ENCODE peak calls at places on chromosomes 1 and 21, in five cellular contexts. Y, D, C, F and G are unnamed samples.

GRCh38 chr1:42529724-42530161 is 66.7 kb downstream of the CCDC30 start:
- DNase-seq in D (peak), Y (no peak), F (peak), C (no peak), G (no peak)

GRCh38 chr1:186155594-186155993 is 219.5 kb downstream of the TPR start:
- DNase-seq in Y (peak), D (peak), C (no peak), F (peak), G (no peak)

GRCh38 chr1:76084029-76084627 is 9.6 kb downstream of the ST6GALNAC3 start:
- DNase-seq in D (no peak), Y (no peak), C (no peak), F (no peak), G (no peak)

GRCh38 chr1:41568204-41568603 is 83.7 kb upstream of the EDN2 start:
- DNase-seq in D (no peak), C (no peak), Y (no peak), F (no peak), G (no peak)

GRCh38 chr1:54276617-54277450 is 76.9 kb downstream of the MRPL37 start:
- DNase-seq in C (no peak), Y (no peak), F (no peak), D (no peak), G (no peak)

GRCh38 chr21:35346697-35347096 is 297.6 kb upstream of the RUNX1 start:
- DNase-seq in D (no peak), F (no peak), Y (no peak), C (no peak), G (no peak)

GRCh38 chr1:7940745-7941436 is at the start of gene TNFRSF9:
- DNase-seq in F (no peak), Y (no peak), C (peak), D (peak), G (no peak)

GRCh38 chr1:94741510-94741909 is 78.6 kb upstream of the SLC44A3 start:
- DNase-seq in F (peak), Y (no peak), D (no peak), C (no peak), G (no peak)

GRCh38 chr1:216606047-216606637 is 117.1 kb downstream of the ESRRG start:
- DNase-seq in Y (no peak), F (no peak), D (no peak), C (no peak), G (peak)

GRCh38 chr1:99849413-99849743 is 783 bp upstream of the AGL start:
- DNase-seq in F (no peak), D (no peak), C (peak), Y (no peak), G (peak)

GRCh38 chr1:50335036-50335435 is 88.2 kb downstream of the DMRTA2 start:
- DNase-seq in D (no peak), Y (no peak), F (no peak), C (no peak), G (no peak)